ENCODE peak calls at places on chromosomes 7 and 10, in six cellular contexts. I is A549, T is HepG2, E is GM12878, Z is endothelial cell of umbilical vein, J is K562. X is an unnamed sample.

GRCh38 chr10:88245974-88246511 is 337.1 kb downstream of the RNLS start:
- DNase-seq in I (no peak), T (no peak), E (no peak), Z (peak; percentile 24), J (no peak), X (no peak)

GRCh38 chr7:150737265-150738055 is at the start of gene GIMAP5:
- DNase-seq in I (no peak), T (no peak), E (no peak), Z (peak; percentile 48), J (no peak), X (no peak)

GRCh38 chr7:95545007-95545615 is 51.2 kb downstream of the PDK4 start:
- DNase-seq in I (peak; percentile 68), T (peak; percentile 24), E (no peak), Z (peak; percentile 83), J (peak; percentile 14), X (peak; percentile 16)

GRCh38 chr7:84675633-84676034 is 481.0 kb upstream of the SEMA3A start:
- DNase-seq in I (no peak), T (no peak), E (no peak), Z (peak; percentile 85), J (peak; percentile 50), X (no peak)

GRCh38 chr7:71868797-71869196 is 543.3 kb downstream of the CALN1 start:
- DNase-seq in I (no peak), T (no peak), E (no peak), Z (no peak), J (peak; percentile 41), X (peak; percentile 77)

GRCh38 chr7:90270431-90271178 is 25.6 kb downstream of the CFAP69 start:
- DNase-seq in I (no peak), T (peak; percentile 25), E (no peak), Z (no peak), J (no peak), X (no peak)

GRCh38 chr10:88038268-88038667 is 174.8 kb downstream of the PTEN start:
- DNase-seq in I (no peak), T (no peak), E (no peak), Z (no peak), J (no peak), X (peak; percentile 47)

GRCh38 chr7:42292991-42293521 is 56.0 kb upstream of the GLI3 start:
- DNase-seq in I (no peak), T (no peak), E (no peak), Z (no peak), J (no peak), X (no peak)

GRCh38 chr7:20928022-20928421 is 141.3 kb upstream of the SP8 start:
- DNase-seq in I (no peak), T (no peak), E (no peak), Z (peak; percentile 33), J (no peak), X (no peak)

GRCh38 chr10:103712146-103712545 is 143.2 kb downstream of the SH3PXD2A start:
- DNase-seq in I (no peak), T (no peak), E (no peak), Z (no peak), J (no peak), X (no peak)

GRCh38 chr7:92872701-92873100 is 36.3 kb upstream of the CDK6 start:
- DNase-seq in I (no peak), T (no peak), E (no peak), Z (no peak), J (no peak), X (no peak)

GRCh38 chr10:35276918-35277317 is 59.4 kb upstream of the CCNY start:
- DNase-seq in I (no peak), T (no peak), E (no peak), Z (no peak), J (no peak), X (no peak)

GRCh38 chr7:135467207-135467711 is 42.6 kb downstream of the CNOT4 start:
- DNase-seq in I (peak; percentile 23), T (no peak), E (no peak), Z (no peak), J (no peak), X (no peak)
- TF ChIP-seq MYC in I (no peak), T (no peak), E (no peak), Z (no peak), J (no peak), X (no peak)

DNA sequence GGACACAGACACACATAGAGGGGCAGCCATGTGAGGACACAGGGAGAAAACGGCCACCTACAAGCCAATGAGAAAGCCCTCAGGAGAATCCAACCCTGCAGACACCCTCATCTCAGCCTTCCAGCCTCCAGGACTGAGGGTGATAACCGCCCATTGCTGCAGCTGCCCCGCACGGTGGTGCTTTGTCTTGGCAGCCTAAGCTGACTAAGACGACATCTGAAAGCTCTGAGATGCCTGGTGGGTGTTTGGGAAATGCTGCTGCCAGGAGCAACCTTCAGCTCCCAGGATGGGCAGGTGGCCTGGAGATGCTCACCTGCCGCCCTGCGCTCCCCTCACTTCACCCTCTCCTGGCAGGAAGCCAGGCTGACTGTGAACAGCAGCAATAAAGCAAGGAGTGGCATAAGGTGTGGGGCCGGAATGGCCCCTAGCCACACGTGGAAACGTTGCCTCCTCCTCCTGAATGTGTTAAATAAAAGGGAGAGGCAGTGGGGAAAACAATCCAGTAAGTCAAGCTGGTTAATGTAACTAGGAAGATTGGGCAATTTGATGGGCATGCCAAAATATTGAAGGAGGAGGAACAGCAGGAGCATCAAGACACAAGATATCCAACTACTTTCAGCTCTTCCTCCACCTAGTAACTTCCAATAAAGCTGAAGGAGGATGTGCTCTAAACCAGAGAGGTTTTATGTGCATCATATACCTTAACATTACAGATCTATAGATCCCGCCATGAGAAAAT is 121.5 kb downstream of the TNS3 start:
- DNase-seq in I (no peak), T (no peak), E (no peak), Z (no peak), J (no peak), X (no peak)
- TF ChIP-seq MAX in I (no peak), T (no peak), E (no peak), Z (no peak), J (no peak), X (no peak)

GRCh38 chr10:28276384-28276783 is 26.5 kb downstream of the MPP7 start:
- DNase-seq in I (no peak), T (peak; percentile 12), E (no peak), Z (no peak), J (no peak), X (no peak)
- TF ChIP-seq MYC in I (no peak), T (no peak), E (no peak), Z (no peak), J (no peak), X (no peak)

GRCh38 chr7:40220421-40220911 is 85.7 kb downstream of the SUGCT start:
- DNase-seq in I (no peak), T (no peak), E (no peak), Z (no peak), J (no peak), X (no peak)
- TF ChIP-seq MAX in I (no peak), T (no peak), E (no peak), Z (no peak), J (no peak), X (no peak)

GRCh38 chr10:118045154-118045841 is 1.4 kb downstream of the RAB11FIP2 start:
- DNase-seq in I (no peak), T (no peak), E (no peak), Z (peak; percentile 10), J (no peak), X (no peak)

GRCh38 chr10:118042827-118043242 is 3.9 kb downstream of the RAB11FIP2 start:
- DNase-seq in I (no peak), T (no peak), E (no peak), Z (peak; percentile 24), J (no peak), X (no peak)

GRCh38 chr10:118046491-118047362 is at the start of gene RAB11FIP2:
- DNase-seq in I (peak; percentile 88), T (peak; percentile 83), E (peak; percentile 33), Z (peak; percentile 86), J (peak; percentile 92), X (peak; percentile 94)

GRCh38 chr10:118047363-118047719 is 600 bp upstream of the RAB11FIP2 start:
- DNase-seq in I (peak; percentile 11), T (no peak), E (no peak), Z (no peak), J (peak; percentile 11), X (no peak)

GRCh38 chr10:118045842-118046490 is 775 bp downstream of the RAB11FIP2 start:
- DNase-seq in I (peak; percentile 16), T (peak; percentile 15), E (peak; percentile 4), Z (peak; percentile 54), J (peak; percentile 37), X (peak; percentile 58)
- TF ChIP-seq MYC in I (no peak), T (no peak), E (no peak), Z (no peak), J (no peak), X (peak; percentile 64)

DNA sequence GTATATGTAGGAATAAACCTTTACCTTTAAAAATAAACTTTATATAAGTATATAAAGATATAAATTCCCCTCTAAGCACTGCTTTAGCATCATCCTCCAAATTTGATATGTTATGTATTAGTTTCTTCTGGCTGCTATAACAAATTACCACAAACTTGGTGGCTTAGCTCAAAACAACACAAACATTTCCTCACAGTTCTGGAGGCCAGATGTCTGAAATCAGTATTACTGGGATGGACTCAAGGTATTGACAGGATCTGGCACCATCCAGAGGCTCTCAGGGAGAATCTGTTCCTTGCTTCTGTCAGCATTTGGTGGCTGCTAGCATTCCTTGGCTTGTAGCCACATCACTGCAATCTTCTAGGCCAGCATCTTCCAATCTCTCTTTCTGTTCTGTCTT is 6.7 kb upstream of the SCRN1 start:
- DNase-seq in I (no peak), T (no peak), E (no peak), Z (no peak), J (no peak), X (no peak)
- TF ChIP-seq MAX in I (no peak), T (no peak), E (no peak), Z (no peak), J (no peak), X (no peak)

DNA sequence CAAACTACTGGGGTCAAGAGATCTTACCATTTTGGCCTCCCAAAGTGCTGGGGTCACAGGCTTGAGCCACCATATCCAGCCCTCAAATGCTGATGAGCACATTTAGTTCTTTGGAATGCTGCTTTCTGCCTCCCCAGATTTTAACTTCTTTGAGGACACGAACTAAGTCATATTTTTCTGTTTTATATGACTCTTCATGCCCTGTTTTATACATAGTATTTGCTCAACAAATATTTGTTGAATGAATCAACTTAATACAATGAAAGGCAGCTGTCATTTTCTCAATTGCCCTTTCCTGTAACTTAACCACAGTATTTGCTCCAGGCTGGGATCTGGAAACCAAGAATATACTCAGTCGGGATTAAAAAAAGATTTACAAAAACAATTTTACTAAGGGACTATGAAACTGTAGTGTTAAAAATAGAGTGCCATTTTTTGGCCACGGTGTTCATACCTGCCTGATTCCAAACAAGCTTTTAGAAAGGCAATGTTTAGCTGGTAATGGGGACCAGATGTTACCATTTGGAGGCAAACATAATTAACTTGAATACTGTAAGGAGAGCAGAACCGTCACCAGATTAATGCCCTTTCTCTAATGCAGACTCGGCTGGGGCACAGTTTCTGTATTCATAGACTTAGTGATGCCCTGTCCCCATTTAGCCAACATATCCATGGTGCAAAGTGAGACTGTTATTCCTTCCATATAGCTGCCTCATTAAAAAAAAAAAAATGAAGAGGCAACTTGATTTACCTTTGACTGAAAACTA is 117.6 kb downstream of the NRP1 start:
- DNase-seq in I (peak; percentile 40), T (peak; percentile 17), E (no peak), Z (peak; percentile 60), J (no peak), X (no peak)
- TF ChIP-seq MYC in I (no peak), T (no peak), E (no peak), Z (no peak), J (no peak), X (no peak)